ENCODE peak calls at places on chromosomes 16 and 17, in four cellular contexts. I is trophoblast cell, Q is IMR-90, R is K562. X is an unnamed sample.

GRCh38 chr17:82217530-82218204 is 5.0 kb upstream of the CCDC57 start:
- DNase-seq in I (peak), Q (peak), R (peak), X (peak)

GRCh38 chr17:76781056-76781982 is 43.4 kb downstream of the MFSD11 start:
- DNase-seq in I (peak), Q (no peak), R (no peak), X (no peak)

GRCh38 chr17:59618894-59619312 is 792 bp upstream of the CLTC start:
- DNase-seq in I (no peak), Q (peak), R (no peak), X (no peak)

GRCh38 chr17:6752068-6752909 is 3.6 kb upstream of the XAF1 start:
- DNase-seq in I (peak), Q (peak), R (no peak), X (peak)

GRCh38 chr17:63113167-63113566 is 147.1 kb downstream of the TANC2 start:
- DNase-seq in I (peak), Q (no peak), R (peak), X (no peak)

GRCh38 chr16:58661199-58661830 is 23.3 kb downstream of the SLC38A7 start:
- DNase-seq in I (peak), Q (peak), R (peak), X (peak)

GRCh38 chr16:526181-527014 is 1.1 kb upstream of the CAPN15 start:
- DNase-seq in I (peak), Q (peak), R (no peak), X (peak)

GRCh38 chr16:82379601-82380000 is 209.6 kb upstream of the MPHOSPH6 start:
- DNase-seq in I (no peak), Q (no peak), R (no peak), X (no peak)

GRCh38 chr17:79979841-79980215 is 55.8 kb downstream of the TBC1D16 start:
- DNase-seq in I (no peak), Q (no peak), R (no peak), X (no peak)

GRCh38 chr17:12389421-12389820 is 276.3 kb upstream of the MYOCD start:
- DNase-seq in I (no peak), Q (no peak), R (no peak), X (no peak)

GRCh38 chr16:85641776-85642176 is 28.7 kb downstream of the GSE1 start:
- DNase-seq in I (no peak), Q (no peak), R (no peak), X (no peak)

GRCh38 chr17:30832438-30832790 is 648 bp downstream of the ATAD5 start:
- DNase-seq in I (no peak), Q (no peak), R (no peak), X (no peak)

GRCh38 chr16:6573577-6573976 is 759.1 kb upstream of the RBFOX1 start:
- DNase-seq in I (no peak), Q (no peak), R (no peak), X (no peak)

GRCh38 chr16:29662729-29663019 is 373 bp upstream of the SPN start:
- DNase-seq in I (no peak), Q (no peak), R (no peak), X (no peak)

GRCh38 chr16:29662000-29662728 is 883 bp upstream of the SPN start:
- DNase-seq in I (no peak), Q (no peak), R (no peak), X (no peak)

GRCh38 chr16:29663829-29664132 is 734 bp downstream of the SPN start:
- DNase-seq in I (no peak), Q (no peak), R (no peak), X (no peak)

GRCh38 chr16:29664133-29664912 is 1.3 kb downstream of the SPN start:
- DNase-seq in I (no peak), Q (no peak), R (peak), X (no peak)

GRCh38 chr16:29663020-29663828 is at the start of gene SPN:
- DNase-seq in I (no peak), Q (no peak), R (peak), X (no peak)
- H2AFZ ChIP-seq in I (no peak), Q (peak), R (peak), X (no peak)

GRCh38 chr16:73154063-73154870 is 106.3 kb upstream of the ZFHX3 start:
- DNase-seq in I (peak), Q (no peak), R (no peak), X (no peak)

GRCh38 chr16:73149329-73149728 is 101.4 kb upstream of the ZFHX3 start:
- DNase-seq in I (no peak), Q (no peak), R (no peak), X (no peak)

GRCh38 chr16:73150790-73151189 is 102.9 kb upstream of the ZFHX3 start:
- DNase-seq in I (no peak), Q (no peak), R (no peak), X (no peak)

GRCh38 chr16:73151225-73151624 is 103.3 kb upstream of the ZFHX3 start:
- DNase-seq in I (no peak), Q (no peak), R (no peak), X (no peak)

GRCh38 chr16:73152731-73153130 is 104.8 kb upstream of the ZFHX3 start:
- DNase-seq in I (no peak), Q (no peak), R (no peak), X (no peak)
- H2AFZ ChIP-seq in I (no peak), Q (peak), R (no peak), X (no peak)

GRCh38 chr17:66720027-66720426 is 114.9 kb upstream of the CACNG5 start:
- DNase-seq in I (peak), Q (no peak), R (no peak), X (no peak)
- H2AFZ ChIP-seq in I (no peak), Q (no peak), R (no peak), X (no peak)

DNA sequence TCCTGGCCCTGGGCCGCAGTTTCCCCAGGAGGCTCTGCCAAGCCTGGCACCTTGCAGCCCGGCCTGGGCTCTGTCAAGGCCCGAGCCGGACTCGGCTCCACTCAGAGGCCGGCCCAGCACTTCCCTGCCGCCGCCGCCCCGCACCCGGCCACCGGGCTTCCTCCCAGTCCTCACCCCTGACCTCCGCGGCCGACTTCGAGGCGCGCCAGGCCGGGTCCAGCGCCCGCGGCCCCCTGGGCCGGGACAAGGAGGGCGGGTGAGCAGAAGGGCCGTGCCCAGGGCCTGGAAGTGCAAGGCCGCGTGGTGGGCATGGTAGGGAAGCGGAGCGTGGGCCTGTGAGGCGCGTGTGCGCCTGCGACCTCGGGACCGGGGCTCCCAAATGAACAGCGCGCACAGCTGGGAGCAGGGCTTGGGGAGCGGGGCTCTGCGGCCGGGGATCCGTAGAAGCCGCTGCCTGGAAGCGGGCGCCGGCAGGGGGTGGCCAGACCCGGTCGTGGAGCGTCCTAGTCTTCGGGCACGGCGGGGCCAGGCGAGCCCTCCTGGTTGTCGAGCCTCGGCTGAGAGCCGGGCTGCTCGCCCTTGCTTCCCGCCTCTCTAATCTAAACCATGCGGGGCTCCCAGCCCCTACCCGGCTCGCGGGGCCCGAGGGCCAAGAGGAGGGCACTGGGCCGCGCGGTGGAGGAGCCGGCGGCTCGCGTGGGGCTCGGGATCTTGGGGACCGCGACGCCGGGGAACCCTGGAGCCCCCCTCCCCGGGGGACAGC is 503 bp upstream of the TBX4 start:
- DNase-seq in I (no peak), Q (no peak), R (no peak), X (no peak)
- H2AFZ ChIP-seq in I (peak), Q (peak), R (no peak), X (no peak)

DNA sequence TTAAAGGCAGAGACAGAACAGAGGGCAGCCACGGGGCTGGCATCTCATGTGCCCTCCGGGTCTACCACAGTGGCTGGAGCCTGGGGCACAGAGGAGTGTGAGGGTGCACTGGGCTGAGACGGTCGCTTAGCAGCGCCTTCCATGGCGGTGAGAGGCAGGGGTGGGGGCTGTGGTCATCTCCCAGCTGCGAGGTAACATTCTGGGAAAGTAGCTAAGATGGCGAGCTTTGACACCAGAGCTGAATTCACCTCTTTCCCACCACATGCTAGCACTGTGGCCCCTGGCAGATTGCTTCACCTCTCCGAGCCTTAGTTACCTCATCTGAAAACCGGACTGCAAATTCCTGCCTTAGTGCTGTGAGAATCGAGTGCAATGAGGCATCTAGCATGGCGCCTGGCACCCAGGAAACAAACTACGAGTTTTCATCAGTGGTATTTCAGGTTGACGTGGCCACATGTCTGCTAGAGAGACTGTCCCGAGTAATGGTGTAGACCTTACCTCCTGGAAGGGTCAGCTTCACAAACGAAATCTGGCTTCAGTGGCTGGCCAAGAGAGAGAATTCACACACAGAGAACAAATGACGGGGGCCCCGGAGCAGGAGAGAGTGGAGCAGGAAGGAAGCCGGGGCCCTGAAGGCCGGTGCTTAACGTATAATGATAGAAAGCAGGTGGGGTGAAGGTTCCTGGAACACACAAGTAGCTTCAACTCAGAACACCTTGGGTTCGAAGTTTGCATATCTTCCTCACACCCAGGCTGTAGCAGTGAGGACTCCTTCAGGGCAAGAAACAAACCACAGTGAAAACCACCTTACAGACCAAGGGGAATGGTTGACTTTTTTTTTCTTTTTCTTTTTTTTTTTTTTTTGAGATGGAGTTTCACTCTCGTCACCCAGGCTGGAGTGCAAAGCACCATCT is 63.9 kb upstream of the RPH3AL start:
- DNase-seq in I (no peak), Q (no peak), R (no peak), X (no peak)
- H2AFZ ChIP-seq in I (no peak), Q (no peak), R (no peak), X (no peak)

GRCh38 chr17:32520737-32521399 is 34.1 kb downstream of the CDK5R1 start:
- DNase-seq in I (no peak), Q (no peak), R (no peak), X (no peak)
- H2AFZ ChIP-seq in I (no peak), Q (no peak), R (no peak), X (no peak)

GRCh38 chr17:68289936-68290267 is 1.0 kb downstream of the SLC16A6 start:
- DNase-seq in I (no peak), Q (no peak), R (no peak), X (no peak)
- H2AFZ ChIP-seq in I (no peak), Q (no peak), R (no peak), X (no peak)

DNA sequence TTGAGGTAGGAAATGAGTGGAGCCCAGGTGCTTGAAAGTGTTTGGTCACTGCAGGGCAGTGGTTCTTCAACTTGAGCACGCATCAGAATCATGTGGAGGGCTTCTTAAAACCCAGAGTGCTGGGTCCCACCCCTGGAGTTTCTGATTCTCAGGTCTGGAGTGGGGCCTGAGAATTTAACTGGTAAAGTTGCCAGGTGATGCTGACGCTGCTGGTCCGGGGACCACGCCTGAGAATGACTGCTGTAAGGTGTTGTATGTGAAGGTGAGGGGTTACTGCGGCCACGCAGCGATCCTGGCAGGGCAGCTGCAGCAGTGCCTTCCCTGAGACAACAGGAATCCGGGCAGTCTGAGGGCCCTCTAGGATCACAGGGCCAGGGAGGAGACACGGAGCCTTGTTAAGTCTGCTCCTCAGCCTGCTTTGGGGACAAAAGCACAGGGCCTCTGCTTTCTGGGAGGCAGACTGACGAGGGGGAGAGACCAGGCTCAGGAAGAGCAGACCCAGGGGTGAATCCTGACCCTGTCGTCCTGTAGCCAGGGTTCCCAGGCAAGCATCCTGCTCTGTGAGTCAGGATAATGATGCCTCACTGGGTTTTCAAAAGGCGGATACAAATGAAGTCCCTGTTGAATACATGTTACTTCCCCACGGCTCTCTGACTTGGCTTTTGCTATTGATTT is 16.2 kb downstream of the CCDC42 start:
- DNase-seq in I (peak), Q (no peak), R (no peak), X (no peak)
- H2AFZ ChIP-seq in I (no peak), Q (no peak), R (no peak), X (no peak)